ENCODE peak calls at places on chromosomes 6 and 20, in nine cellular contexts. One of them, this sample, is unnamed.

GRCh38 chr6:5676701-5677100 is 330.0 kb downstream of the NRN1 start:
- DNase-seq in activated CD8-positive, alpha-beta memory T cell treated with anti-CD3 and anti-CD28 coated beads, Interleukin-2, amount 50 U/mL, for 4 hours: no peak
- DNase-seq in naive thymus-derived CD8-positive, alpha-beta T cell: no peak
- DNase-seq in B cell: no peak
- DNase-seq in anterior cingulate cortex: no peak
- DNase-seq in stimulated activated CD4-positive, alpha-beta T cell treated with anti-CD3 and anti-CD28 coated beads, TNF-alpha, amount 100 ng/mL, for 24 hours: no peak
- DNase-seq in aorta: no peak
- DNase-seq in HT1080: no peak
- DNase-seq in left ventricle myocardium inferior: no peak
- DNase-seq in this sample: no peak

GRCh38 chr6:81708306-81708705 is 44.2 kb downstream of the TENT5A start:
- DNase-seq in HT1080: no peak
- DNase-seq in naive thymus-derived CD8-positive, alpha-beta T cell: no peak
- DNase-seq in activated CD8-positive, alpha-beta memory T cell treated with anti-CD3 and anti-CD28 coated beads, Interleukin-2, amount 50 U/mL, for 4 hours: no peak
- DNase-seq in aorta: no peak
- DNase-seq in anterior cingulate cortex: no peak
- DNase-seq in B cell: no peak
- DNase-seq in stimulated activated CD4-positive, alpha-beta T cell treated with anti-CD3 and anti-CD28 coated beads, TNF-alpha, amount 100 ng/mL, for 24 hours: no peak
- DNase-seq in left ventricle myocardium inferior: no peak
- DNase-seq in this sample: no peak

GRCh38 chr6:167670938-167671338 is 155.8 kb upstream of the AFDN start:
- DNase-seq in aorta: no peak
- DNase-seq in anterior cingulate cortex: no peak
- DNase-seq in stimulated activated CD4-positive, alpha-beta T cell treated with anti-CD3 and anti-CD28 coated beads, TNF-alpha, amount 100 ng/mL, for 24 hours: no peak
- DNase-seq in left ventricle myocardium inferior: no peak
- DNase-seq in naive thymus-derived CD8-positive, alpha-beta T cell: no peak
- DNase-seq in HT1080: no peak
- DNase-seq in activated CD8-positive, alpha-beta memory T cell treated with anti-CD3 and anti-CD28 coated beads, Interleukin-2, amount 50 U/mL, for 4 hours: no peak
- DNase-seq in B cell: no peak
- DNase-seq in this sample: no peak

GRCh38 chr6:26366504-26366903 is 1.5 kb downstream of the BTN3A2 start:
- DNase-seq in anterior cingulate cortex: no peak
- DNase-seq in aorta: no peak
- DNase-seq in naive thymus-derived CD8-positive, alpha-beta T cell: no peak
- DNase-seq in left ventricle myocardium inferior: no peak
- DNase-seq in B cell: no peak
- DNase-seq in activated CD8-positive, alpha-beta memory T cell treated with anti-CD3 and anti-CD28 coated beads, Interleukin-2, amount 50 U/mL, for 4 hours: no peak
- DNase-seq in HT1080: peak; percentile 25
- DNase-seq in stimulated activated CD4-positive, alpha-beta T cell treated with anti-CD3 and anti-CD28 coated beads, TNF-alpha, amount 100 ng/mL, for 24 hours: no peak
- DNase-seq in this sample: no peak

GRCh38 chr20:31712112-31712553 is 10.5 kb downstream of the BCL2L1 start:
- DNase-seq in activated CD8-positive, alpha-beta memory T cell treated with anti-CD3 and anti-CD28 coated beads, Interleukin-2, amount 50 U/mL, for 4 hours: no peak
- DNase-seq in naive thymus-derived CD8-positive, alpha-beta T cell: no peak
- DNase-seq in aorta: no peak
- DNase-seq in anterior cingulate cortex: peak; percentile 25
- DNase-seq in stimulated activated CD4-positive, alpha-beta T cell treated with anti-CD3 and anti-CD28 coated beads, TNF-alpha, amount 100 ng/mL, for 24 hours: no peak
- DNase-seq in B cell: no peak
- DNase-seq in left ventricle myocardium inferior: no peak
- DNase-seq in HT1080: no peak
- DNase-seq in this sample: peak; percentile 75

GRCh38 chr6:41277644-41278043 is 8.8 kb downstream of the TREM1 start:
- DNase-seq in aorta: peak; percentile 59
- DNase-seq in B cell: no peak
- DNase-seq in anterior cingulate cortex: no peak
- DNase-seq in stimulated activated CD4-positive, alpha-beta T cell treated with anti-CD3 and anti-CD28 coated beads, TNF-alpha, amount 100 ng/mL, for 24 hours: no peak
- DNase-seq in left ventricle myocardium inferior: no peak
- DNase-seq in HT1080: no peak
- DNase-seq in activated CD8-positive, alpha-beta memory T cell treated with anti-CD3 and anti-CD28 coated beads, Interleukin-2, amount 50 U/mL, for 4 hours: no peak
- DNase-seq in naive thymus-derived CD8-positive, alpha-beta T cell: no peak
- DNase-seq in this sample: no peak

GRCh38 chr6:14831922-14832321 is 413.9 kb upstream of the JARID2 start:
- DNase-seq in stimulated activated CD4-positive, alpha-beta T cell treated with anti-CD3 and anti-CD28 coated beads, TNF-alpha, amount 100 ng/mL, for 24 hours: no peak
- DNase-seq in B cell: no peak
- DNase-seq in anterior cingulate cortex: peak; percentile 42
- DNase-seq in activated CD8-positive, alpha-beta memory T cell treated with anti-CD3 and anti-CD28 coated beads, Interleukin-2, amount 50 U/mL, for 4 hours: no peak
- DNase-seq in HT1080: no peak
- DNase-seq in naive thymus-derived CD8-positive, alpha-beta T cell: no peak
- DNase-seq in aorta: no peak
- DNase-seq in left ventricle myocardium inferior: no peak
- DNase-seq in this sample: no peak

GRCh38 chr6:137051790-137052472 is 7.2 kb upstream of the IL20RA start:
- DNase-seq in activated CD8-positive, alpha-beta memory T cell treated with anti-CD3 and anti-CD28 coated beads, Interleukin-2, amount 50 U/mL, for 4 hours: no peak
- DNase-seq in HT1080: peak; percentile 8
- DNase-seq in aorta: no peak
- DNase-seq in left ventricle myocardium inferior: no peak
- DNase-seq in stimulated activated CD4-positive, alpha-beta T cell treated with anti-CD3 and anti-CD28 coated beads, TNF-alpha, amount 100 ng/mL, for 24 hours: no peak
- DNase-seq in naive thymus-derived CD8-positive, alpha-beta T cell: no peak
- DNase-seq in B cell: no peak
- DNase-seq in anterior cingulate cortex: no peak
- DNase-seq in this sample: no peak

GRCh38 chr20:62337558-62338293 is 29.4 kb downstream of the LAMA5 start:
- DNase-seq in HT1080: no peak
- DNase-seq in anterior cingulate cortex: no peak
- DNase-seq in stimulated activated CD4-positive, alpha-beta T cell treated with anti-CD3 and anti-CD28 coated beads, TNF-alpha, amount 100 ng/mL, for 24 hours: no peak
- DNase-seq in left ventricle myocardium inferior: no peak
- DNase-seq in naive thymus-derived CD8-positive, alpha-beta T cell: no peak
- DNase-seq in B cell: peak; percentile 86
- DNase-seq in aorta: no peak
- DNase-seq in activated CD8-positive, alpha-beta memory T cell treated with anti-CD3 and anti-CD28 coated beads, Interleukin-2, amount 50 U/mL, for 4 hours: no peak
- DNase-seq in this sample: no peak

GRCh38 chr6:169323221-169323620 is 69.6 kb upstream of the THBS2 start:
- DNase-seq in naive thymus-derived CD8-positive, alpha-beta T cell: no peak
- DNase-seq in HT1080: no peak
- DNase-seq in aorta: no peak
- DNase-seq in anterior cingulate cortex: no peak
- DNase-seq in activated CD8-positive, alpha-beta memory T cell treated with anti-CD3 and anti-CD28 coated beads, Interleukin-2, amount 50 U/mL, for 4 hours: no peak
- DNase-seq in B cell: no peak
- DNase-seq in left ventricle myocardium inferior: no peak
- DNase-seq in stimulated activated CD4-positive, alpha-beta T cell treated with anti-CD3 and anti-CD28 coated beads, TNF-alpha, amount 100 ng/mL, for 24 hours: no peak
- DNase-seq in this sample: no peak

GRCh38 chr6:156191895-156192294 is 585.3 kb upstream of the ARID1B start:
- DNase-seq in left ventricle myocardium inferior: no peak
- DNase-seq in activated CD8-positive, alpha-beta memory T cell treated with anti-CD3 and anti-CD28 coated beads, Interleukin-2, amount 50 U/mL, for 4 hours: no peak
- DNase-seq in HT1080: no peak
- DNase-seq in naive thymus-derived CD8-positive, alpha-beta T cell: peak; percentile 11
- DNase-seq in stimulated activated CD4-positive, alpha-beta T cell treated with anti-CD3 and anti-CD28 coated beads, TNF-alpha, amount 100 ng/mL, for 24 hours: no peak
- DNase-seq in B cell: no peak
- DNase-seq in anterior cingulate cortex: no peak
- DNase-seq in aorta: no peak
- DNase-seq in this sample: no peak

GRCh38 chr20:63552481-63553249 is 1.3 kb upstream of the FNDC11 start:
- DNase-seq in stimulated activated CD4-positive, alpha-beta T cell treated with anti-CD3 and anti-CD28 coated beads, TNF-alpha, amount 100 ng/mL, for 24 hours: peak; percentile 22
- DNase-seq in aorta: no peak
- DNase-seq in naive thymus-derived CD8-positive, alpha-beta T cell: peak; percentile 82
- DNase-seq in HT1080: no peak
- DNase-seq in left ventricle myocardium inferior: no peak
- DNase-seq in activated CD8-positive, alpha-beta memory T cell treated with anti-CD3 and anti-CD28 coated beads, Interleukin-2, amount 50 U/mL, for 4 hours: peak; percentile 48
- DNase-seq in B cell: peak; percentile 84
- DNase-seq in anterior cingulate cortex: no peak
- DNase-seq in this sample: no peak

GRCh38 chr6:157493576-157493975 is 112.6 kb downstream of the ZDHHC14 start:
- DNase-seq in stimulated activated CD4-positive, alpha-beta T cell treated with anti-CD3 and anti-CD28 coated beads, TNF-alpha, amount 100 ng/mL, for 24 hours: no peak
- DNase-seq in aorta: no peak
- DNase-seq in left ventricle myocardium inferior: no peak
- DNase-seq in anterior cingulate cortex: no peak
- DNase-seq in HT1080: no peak
- DNase-seq in activated CD8-positive, alpha-beta memory T cell treated with anti-CD3 and anti-CD28 coated beads, Interleukin-2, amount 50 U/mL, for 4 hours: no peak
- DNase-seq in naive thymus-derived CD8-positive, alpha-beta T cell: no peak
- DNase-seq in B cell: no peak
- DNase-seq in this sample: no peak

GRCh38 chr6:22605736-22606135 is 36.4 kb downstream of the HDGFL1 start:
- DNase-seq in left ventricle myocardium inferior: no peak
- DNase-seq in B cell: no peak
- DNase-seq in anterior cingulate cortex: no peak
- DNase-seq in HT1080: no peak
- DNase-seq in stimulated activated CD4-positive, alpha-beta T cell treated with anti-CD3 and anti-CD28 coated beads, TNF-alpha, amount 100 ng/mL, for 24 hours: no peak
- DNase-seq in aorta: no peak
- DNase-seq in naive thymus-derived CD8-positive, alpha-beta T cell: no peak
- DNase-seq in activated CD8-positive, alpha-beta memory T cell treated with anti-CD3 and anti-CD28 coated beads, Interleukin-2, amount 50 U/mL, for 4 hours: no peak
- DNase-seq in this sample: no peak

GRCh38 chr20:39283464-39283863 is 321.3 kb downstream of the DHX35 start:
- DNase-seq in aorta: no peak
- DNase-seq in anterior cingulate cortex: no peak
- DNase-seq in left ventricle myocardium inferior: no peak
- DNase-seq in naive thymus-derived CD8-positive, alpha-beta T cell: no peak
- DNase-seq in stimulated activated CD4-positive, alpha-beta T cell treated with anti-CD3 and anti-CD28 coated beads, TNF-alpha, amount 100 ng/mL, for 24 hours: no peak
- DNase-seq in HT1080: no peak
- DNase-seq in B cell: no peak
- DNase-seq in activated CD8-positive, alpha-beta memory T cell treated with anti-CD3 and anti-CD28 coated beads, Interleukin-2, amount 50 U/mL, for 4 hours: no peak
- DNase-seq in this sample: no peak

GRCh38 chr20:23753194-23753548 is 2.4 kb upstream of the CST1 start:
- DNase-seq in aorta: no peak
- DNase-seq in naive thymus-derived CD8-positive, alpha-beta T cell: no peak
- DNase-seq in HT1080: no peak
- DNase-seq in B cell: no peak
- DNase-seq in anterior cingulate cortex: no peak
- DNase-seq in activated CD8-positive, alpha-beta memory T cell treated with anti-CD3 and anti-CD28 coated beads, Interleukin-2, amount 50 U/mL, for 4 hours: no peak
- DNase-seq in stimulated activated CD4-positive, alpha-beta T cell treated with anti-CD3 and anti-CD28 coated beads, TNF-alpha, amount 100 ng/mL, for 24 hours: no peak
- DNase-seq in left ventricle myocardium inferior: no peak
- DNase-seq in this sample: no peak

GRCh38 chr6:42963855-42964605 is 3.5 kb downstream of the GNMT start:
- DNase-seq in aorta: no peak
- DNase-seq in HT1080: peak; percentile 76
- DNase-seq in left ventricle myocardium inferior: no peak
- DNase-seq in naive thymus-derived CD8-positive, alpha-beta T cell: peak; percentile 44
- DNase-seq in stimulated activated CD4-positive, alpha-beta T cell treated with anti-CD3 and anti-CD28 coated beads, TNF-alpha, amount 100 ng/mL, for 24 hours: peak; percentile 35
- DNase-seq in activated CD8-positive, alpha-beta memory T cell treated with anti-CD3 and anti-CD28 coated beads, Interleukin-2, amount 50 U/mL, for 4 hours: no peak
- DNase-seq in B cell: peak; percentile 31
- DNase-seq in anterior cingulate cortex: no peak
- DNase-seq in this sample: no peak

GRCh38 chr20:38764563-38765355 is 16.5 kb downstream of the ACTR5 start:
- DNase-seq in B cell: no peak
- DNase-seq in activated CD8-positive, alpha-beta memory T cell treated with anti-CD3 and anti-CD28 coated beads, Interleukin-2, amount 50 U/mL, for 4 hours: peak; percentile 36
- DNase-seq in aorta: peak; percentile 70
- DNase-seq in naive thymus-derived CD8-positive, alpha-beta T cell: no peak
- DNase-seq in HT1080: peak; percentile 87
- DNase-seq in anterior cingulate cortex: peak; percentile 55
- DNase-seq in left ventricle myocardium inferior: no peak
- DNase-seq in stimulated activated CD4-positive, alpha-beta T cell treated with anti-CD3 and anti-CD28 coated beads, TNF-alpha, amount 100 ng/mL, for 24 hours: peak; percentile 60
- DNase-seq in this sample: no peak

GRCh38 chr6:106080106-106081095 is 5.7 kb upstream of the PRDM1 start:
- DNase-seq in activated CD8-positive, alpha-beta memory T cell treated with anti-CD3 and anti-CD28 coated beads, Interleukin-2, amount 50 U/mL, for 4 hours: no peak
- DNase-seq in stimulated activated CD4-positive, alpha-beta T cell treated with anti-CD3 and anti-CD28 coated beads, TNF-alpha, amount 100 ng/mL, for 24 hours: no peak
- DNase-seq in B cell: no peak
- DNase-seq in anterior cingulate cortex: no peak
- DNase-seq in naive thymus-derived CD8-positive, alpha-beta T cell: no peak
- DNase-seq in left ventricle myocardium inferior: no peak
- DNase-seq in aorta: no peak
- DNase-seq in HT1080: no peak
- DNase-seq in this sample: no peak

GRCh38 chr20:53930651-53931504 is 139.5 kb downstream of the BCAS1 start:
- DNase-seq in aorta: no peak
- DNase-seq in B cell: no peak
- DNase-seq in HT1080: peak; percentile 76
- DNase-seq in activated CD8-positive, alpha-beta memory T cell treated with anti-CD3 and anti-CD28 coated beads, Interleukin-2, amount 50 U/mL, for 4 hours: no peak
- DNase-seq in stimulated activated CD4-positive, alpha-beta T cell treated with anti-CD3 and anti-CD28 coated beads, TNF-alpha, amount 100 ng/mL, for 24 hours: no peak
- DNase-seq in anterior cingulate cortex: no peak
- DNase-seq in naive thymus-derived CD8-positive, alpha-beta T cell: no peak
- DNase-seq in left ventricle myocardium inferior: no peak
- DNase-seq in this sample: no peak

GRCh38 chr20:1816384-1817381 is 78.5 kb upstream of the SIRPA start:
- DNase-seq in HT1080: peak; percentile 62
- DNase-seq in stimulated activated CD4-positive, alpha-beta T cell treated with anti-CD3 and anti-CD28 coated beads, TNF-alpha, amount 100 ng/mL, for 24 hours: no peak
- DNase-seq in B cell: no peak
- DNase-seq in activated CD8-positive, alpha-beta memory T cell treated with anti-CD3 and anti-CD28 coated beads, Interleukin-2, amount 50 U/mL, for 4 hours: no peak
- DNase-seq in left ventricle myocardium inferior: no peak
- DNase-seq in anterior cingulate cortex: peak; percentile 85
- DNase-seq in aorta: no peak
- DNase-seq in naive thymus-derived CD8-positive, alpha-beta T cell: peak; percentile 66
- DNase-seq in this sample: no peak

GRCh38 chr20:58893355-58894151 is 41.0 kb downstream of the GNAS start:
- DNase-seq in anterior cingulate cortex: no peak
- DNase-seq in aorta: no peak
- DNase-seq in HT1080: no peak
- DNase-seq in activated CD8-positive, alpha-beta memory T cell treated with anti-CD3 and anti-CD28 coated beads, Interleukin-2, amount 50 U/mL, for 4 hours: peak; percentile 41
- DNase-seq in naive thymus-derived CD8-positive, alpha-beta T cell: no peak
- DNase-seq in left ventricle myocardium inferior: no peak
- DNase-seq in B cell: no peak
- DNase-seq in stimulated activated CD4-positive, alpha-beta T cell treated with anti-CD3 and anti-CD28 coated beads, TNF-alpha, amount 100 ng/mL, for 24 hours: peak; percentile 49
- DNase-seq in this sample: no peak

GRCh38 chr20:31910071-31910803 is 39.8 kb downstream of the TTLL9 start:
- DNase-seq in naive thymus-derived CD8-positive, alpha-beta T cell: no peak
- DNase-seq in B cell: no peak
- DNase-seq in stimulated activated CD4-positive, alpha-beta T cell treated with anti-CD3 and anti-CD28 coated beads, TNF-alpha, amount 100 ng/mL, for 24 hours: no peak
- DNase-seq in aorta: no peak
- DNase-seq in activated CD8-positive, alpha-beta memory T cell treated with anti-CD3 and anti-CD28 coated beads, Interleukin-2, amount 50 U/mL, for 4 hours: no peak
- DNase-seq in left ventricle myocardium inferior: no peak
- DNase-seq in HT1080: no peak
- DNase-seq in anterior cingulate cortex: no peak
- DNase-seq in this sample: no peak